ENCODE peak calls at places on chromosomes 5 and 9, in ten cellular contexts. E is stimulated activated CD4-positive, alpha-beta T cell treated with anti-CD3 and anti-CD28 coated beads, Interleukin-15, amount 100 ng/mL, for 1 hour; I is left lung; F is uterus; Z is iris pigment epithelial cell; B is right cardiac atrium; L is anterior cingulate cortex; C is NCI-H2029 treated with DMSO at 0.1 percent for 48 hours; K is heart left ventricle; G is SIG-M5. M is an unnamed sample.
A peak's percentile ranks its signal among the peaks of the same experiment; 100 is the strongest.

GRCh38 chr5:141611289-141611688 is 7.5 kb downstream of the DIAPH1 start:
- DNase-seq in E (no peak), I (no peak), F (no peak), Z (peak; percentile 50), B (no peak), L (no peak), C (no peak), K (no peak), G (no peak), M (no peak)

GRCh38 chr9:85884236-85884635 is 56.7 kb upstream of the NAA35 start:
- DNase-seq in E (no peak), I (no peak), F (no peak), Z (peak; percentile 26), B (no peak), L (no peak), C (no peak), K (no peak), G (no peak), M (no peak)

GRCh38 chr5:150121448-150122157 is 34.0 kb downstream of the PDGFRB start:
- DNase-seq in E (no peak), I (no peak), F (peak; percentile 16), Z (no peak), B (peak; percentile 30), L (no peak), C (no peak), K (peak; percentile 37), G (no peak), M (no peak)

GRCh38 chr9:91580136-91580535 is 156.5 kb upstream of the NFIL3 start:
- DNase-seq in E (no peak), I (no peak), F (no peak), Z (peak; percentile 34), B (no peak), L (no peak), C (no peak), K (no peak), G (no peak), M (no peak)

GRCh38 chr9:129197978-129198736 is 20.1 kb upstream of the IER5L start:
- DNase-seq in E (no peak), I (no peak), F (peak; percentile 84), Z (peak; percentile 95), B (peak; percentile 84), L (no peak), C (no peak), K (no peak), G (no peak), M (no peak)

GRCh38 chr5:139843991-139844390 is 48.4 kb downstream of the PSD2 start:
- DNase-seq in E (no peak), I (no peak), F (no peak), Z (no peak), B (no peak), L (no peak), C (no peak), K (no peak), G (no peak), M (no peak)

GRCh38 chr9:116360974-116361373 is 207.4 kb downstream of the PAPPA start:
- DNase-seq in E (no peak), I (no peak), F (no peak), Z (peak; percentile 27), B (no peak), L (no peak), C (no peak), K (no peak), G (no peak), M (no peak)

GRCh38 chr5:179208706-179209358 is 136.4 kb downstream of the ADAMTS2 start:
- DNase-seq in E (no peak), I (no peak), F (no peak), Z (no peak), B (peak; percentile 4), L (no peak), C (no peak), K (peak; percentile 44), G (no peak), M (no peak)

GRCh38 chr5:134524219-134524825 is 1.1 kb upstream of the JADE2 start:
- DNase-seq in E (peak; percentile 54), I (peak; percentile 94), F (peak; percentile 88), Z (peak; percentile 77), B (peak; percentile 95), L (peak; percentile 74), C (peak; percentile 41), K (peak; percentile 92), G (no peak), M (peak; percentile 61)

GRCh38 chr9:134460206-134460605 is 134.0 kb downstream of the RXRA start:
- DNase-seq in E (no peak), I (no peak), F (no peak), Z (no peak), B (no peak), L (no peak), C (no peak), K (no peak), G (no peak), M (no peak)

GRCh38 chr9:88164870-88165269 is 26.6 kb upstream of the SPATA31C2 start:
- DNase-seq in E (no peak), I (no peak), F (no peak), Z (no peak), B (no peak), L (no peak), C (no peak), K (no peak), G (no peak), M (no peak)

GRCh38 chr5:175870820-175871447 is 444 bp upstream of the CPLX2 start:
- DNase-seq in E (no peak), I (no peak), F (no peak), Z (no peak), B (peak; percentile 34), L (no peak), C (no peak), K (no peak), G (no peak), M (no peak)

GRCh38 chr9:12785941-12786340 is 11.1 kb downstream of the LURAP1L start:
- DNase-seq in E (no peak), I (no peak), F (no peak), Z (no peak), B (no peak), L (no peak), C (no peak), K (no peak), G (no peak), M (no peak)

GRCh38 chr5:135327429-135328127 is 71.5 kb downstream of the MACROH2A1 start:
- DNase-seq in E (no peak), I (no peak), F (no peak), Z (no peak), B (no peak), L (no peak), C (no peak), K (no peak), G (no peak), M (no peak)

GRCh38 chr5:180069589-180070247 is 1.8 kb downstream of the RNF130 start:
- DNase-seq in E (no peak), I (no peak), F (no peak), Z (peak; percentile 34), B (no peak), L (peak; percentile 78), C (peak; percentile 49), K (peak; percentile 33), G (peak; percentile 90), M (peak; percentile 83)

GRCh38 chr5:123033157-123033671 is 3.3 kb downstream of the PPIC start:
- DNase-seq in E (no peak), I (no peak), F (no peak), Z (no peak), B (no peak), L (no peak), C (peak; percentile 63), K (no peak), G (no peak), M (no peak)

GRCh38 chr9:92663951-92664350 is 6.0 kb downstream of the IPPK start:
- DNase-seq in E (no peak), I (peak; percentile 45), F (no peak), Z (no peak), B (no peak), L (no peak), C (no peak), K (no peak), G (no peak), M (no peak)

M was measured in substantia nigra.